ENCODE peak calls at places on chromosomes 7 and 10, in six cellular contexts. D is DND-41, J is PC-3, N is A549, F is IMR-90, T is OCI-LY7. K is an unnamed sample.

GRCh38 chr7:17302575-17303142 is 4.2 kb downstream of the AHR start:
- DNase-seq in D (no peak), J (peak; percentile 66), N (no peak), F (peak; percentile 18), T (no peak), K (peak; percentile 61)

GRCh38 chr7:13850185-13850752 is 139.2 kb downstream of the ETV1 start:
- DNase-seq in D (peak; percentile 73), J (peak; percentile 97), N (peak; percentile 31), F (peak; percentile 99), T (no peak), K (peak; percentile 98)

GRCh38 chr10:86968271-86968993 is at the start of gene ADIRF:
- DNase-seq in D (no peak), J (peak; percentile 70), N (no peak), F (no peak), T (no peak), K (peak; percentile 86)

GRCh38 chr10:83153714-83154113 is 985.6 kb upstream of the GHITM start:
- DNase-seq in D (no peak), J (no peak), N (no peak), F (no peak), T (no peak), K (no peak)

GRCh38 chr10:3491571-3491970 is 293.4 kb downstream of the KLF6 start:
- DNase-seq in D (no peak), J (no peak), N (no peak), F (no peak), T (no peak), K (no peak)

GRCh38 chr7:73894851-73895441 is 34.0 kb downstream of the TMEM270 start:
- DNase-seq in D (no peak), J (peak; percentile 82), N (peak; percentile 67), F (peak; percentile 96), T (no peak), K (peak; percentile 51)

GRCh38 chr7:28389504-28390385 is 22.6 kb upstream of the CREB5 start:
- DNase-seq in D (no peak), J (peak; percentile 83), N (peak; percentile 65), F (peak; percentile 79), T (peak; percentile 75), K (peak; percentile 58)

GRCh38 chr10:73094249-73094850 is 2.3 kb downstream of the P4HA1 start:
- DNase-seq in D (no peak), J (peak; percentile 59), N (peak; percentile 35), F (peak; percentile 19), T (peak; percentile 21), K (peak; percentile 26)

GRCh38 chr7:30027065-30027456 is 559 bp upstream of the FKBP14 start:
- DNase-seq in D (no peak), J (peak; percentile 76), N (peak; percentile 59), F (peak; percentile 57), T (peak; percentile 61), K (peak; percentile 77)

DNA sequence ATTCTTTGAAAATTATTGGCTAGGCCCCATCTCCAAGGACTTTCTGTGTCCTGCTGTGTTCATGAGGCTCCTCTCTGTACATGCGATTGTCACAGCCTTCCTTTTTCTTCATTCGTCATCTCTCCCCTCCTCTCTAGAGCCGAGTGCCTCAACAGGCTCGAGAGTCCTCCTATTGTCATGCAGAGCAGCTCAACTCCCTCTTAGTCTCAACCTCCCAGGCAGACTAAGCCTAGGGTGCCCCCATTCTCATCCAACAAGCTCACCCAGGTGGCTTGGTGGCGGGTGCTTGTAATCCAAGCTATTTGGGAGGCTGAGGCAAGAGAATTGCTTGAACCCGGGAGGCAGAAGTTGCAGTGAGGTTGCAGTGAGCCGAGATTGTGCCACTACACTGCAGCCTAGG is 35.1 kb upstream of the SAMD8 start:
- DNase-seq in D (no peak), J (no peak), N (no peak), F (no peak), T (no peak), K (no peak)
- TF ChIP-seq CTCF in D (no peak), J (no peak), N (no peak), F (no peak), T (no peak), K (no peak)

GRCh38 chr10:71750124-71750841 is 23.0 kb downstream of the VSIR start:
- DNase-seq in D (no peak), J (no peak), N (no peak), F (no peak), T (no peak), K (no peak)
- H3K4me1 ChIP-seq in D (peaks cover 62% of the 10 kb centered on the region), J (no peaks in the 10 kb centered on the region), N (peaks cover 15% of the 10 kb centered on the region), F (peaks cover 1% of the 10 kb centered on the region), T (peaks cover 89% of the 10 kb centered on the region), K (peaks cover 13% of the 10 kb centered on the region)

DNA sequence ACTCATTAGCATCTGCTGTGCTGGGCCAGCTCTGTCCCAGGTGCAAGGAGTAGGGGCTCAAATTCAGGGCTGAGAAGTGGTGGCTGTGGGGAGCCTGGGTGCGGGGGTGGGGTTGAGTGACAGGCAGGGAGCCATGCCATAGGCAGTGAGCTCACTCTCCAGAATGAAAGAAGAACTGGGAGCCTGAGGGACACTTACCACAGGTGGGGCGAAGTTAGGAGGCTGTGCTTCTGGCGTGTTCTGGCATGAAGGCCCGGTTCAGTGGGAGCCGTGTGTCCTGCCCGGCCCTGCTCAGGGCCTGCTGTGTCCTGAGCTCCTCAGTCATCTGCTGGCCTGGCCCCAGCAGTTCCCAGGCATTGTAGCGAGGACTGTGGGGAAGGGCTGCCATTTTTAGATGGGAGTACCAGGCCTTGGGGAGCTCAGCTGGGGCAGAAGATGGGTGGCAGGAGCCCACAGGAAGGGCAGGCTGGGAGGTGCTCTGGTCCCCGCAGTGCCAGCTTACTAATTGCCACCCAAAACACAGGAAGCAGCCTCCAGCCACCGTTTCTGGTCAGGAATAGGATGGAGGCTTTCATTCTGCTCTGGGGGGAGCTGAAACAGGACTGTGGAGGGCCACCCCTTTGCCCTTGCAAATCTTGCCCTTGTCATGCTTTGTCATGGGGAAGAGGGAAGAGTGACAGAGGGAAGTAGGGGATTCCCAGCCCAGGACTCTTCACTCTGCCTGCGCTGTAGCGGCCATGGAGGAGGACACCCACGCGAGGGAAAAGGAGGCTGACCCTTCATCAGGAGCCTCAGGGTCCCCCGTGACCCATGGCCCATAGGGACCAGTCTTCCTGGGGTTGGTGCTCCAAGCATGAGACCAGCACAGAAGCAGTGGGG is 62.2 kb downstream of the MKI67 start:
- DNase-seq in D (peak; percentile 83), J (no peak), N (no peak), F (no peak), T (no peak), K (peak; percentile 98)
- H3K4me2 ChIP-seq in D (peak overlapping the region; percentile 61), J (no peak overlapping the region), N (no peak overlapping the region), F (no peak overlapping the region), T (peak overlapping the region; percentile 74), K (peak overlapping the region; percentile 69)

GRCh38 chr7:45919947-45920542 is 1.0 kb downstream of the IGFBP3 start:
- DNase-seq in D (no peak), J (no peak), N (no peak), F (no peak), T (no peak), K (no peak)
- TF ChIP-seq CTCF in D (no peak), J (no peak), N (no peak), F (no peak), T (no peak), K (no peak)

DNA sequence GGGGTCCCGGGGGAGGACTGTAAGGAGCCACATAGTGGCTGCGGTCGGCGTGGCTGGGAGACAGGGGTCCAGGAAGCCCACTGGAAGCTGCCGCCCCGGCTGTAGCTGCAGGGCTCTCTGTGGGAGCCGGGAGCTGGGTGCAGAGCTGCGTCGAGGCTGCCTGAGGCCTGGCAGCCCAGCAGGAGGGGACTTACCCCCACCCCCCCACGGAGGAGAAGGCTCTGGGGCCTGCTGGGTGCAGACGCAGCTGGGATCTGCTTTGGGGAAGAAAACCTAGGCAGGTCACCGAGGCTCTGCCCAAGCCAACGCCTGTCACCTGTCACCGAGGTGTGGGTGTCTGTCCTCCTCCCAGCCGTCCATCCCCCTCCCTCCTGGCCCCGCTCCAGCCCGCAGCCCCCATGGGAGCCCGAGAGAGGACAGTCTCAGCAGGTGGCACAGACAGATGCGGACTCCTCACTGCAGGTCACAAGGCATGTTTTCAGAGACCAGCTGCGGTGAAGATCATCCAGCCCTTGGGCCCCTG is 25.2 kb downstream of the PWWP2B start:
- DNase-seq in D (no peak), J (no peak), N (no peak), F (no peak), T (peak; percentile 92), K (no peak)
- H3K4me1 ChIP-seq in D (no peaks in the 10 kb centered on the region), J (peaks cover 35% of the 10 kb centered on the region), N (peaks cover 47% of the 10 kb centered on the region), F (peaks cover 9% of the 10 kb centered on the region), T (peaks cover 63% of the 10 kb centered on the region), K (peaks cover 18% of the 10 kb centered on the region)

GRCh38 chr7:129851810-129852209 is 101.0 kb downstream of the UBE2H start:
- DNase-seq in D (no peak), J (no peak), N (no peak), F (no peak), T (no peak), K (no peak)

GRCh38 chr7:129855234-129855673 is 97.5 kb downstream of the UBE2H start:
- DNase-seq in D (no peak), J (peak; percentile 33), N (no peak), F (peak; percentile 98), T (no peak), K (no peak)

GRCh38 chr7:129853661-129854268 is 99.0 kb downstream of the UBE2H start:
- DNase-seq in D (no peak), J (peak; percentile 75), N (peak; percentile 27), F (no peak), T (no peak), K (peak; percentile 92)

GRCh38 chr7:129848436-129848835 is 104.3 kb downstream of the UBE2H start:
- DNase-seq in D (no peak), J (no peak), N (no peak), F (no peak), T (no peak), K (no peak)

GRCh38 chr7:129851174-129851573 is 101.6 kb downstream of the UBE2H start:
- DNase-seq in D (no peak), J (no peak), N (no peak), F (no peak), T (no peak), K (no peak)
- H3K4me2 ChIP-seq in D (no peak overlapping the region), J (no peak overlapping the region), N (no peak overlapping the region), F (no peak overlapping the region), T (no peak overlapping the region), K (no peak overlapping the region)

DNA sequence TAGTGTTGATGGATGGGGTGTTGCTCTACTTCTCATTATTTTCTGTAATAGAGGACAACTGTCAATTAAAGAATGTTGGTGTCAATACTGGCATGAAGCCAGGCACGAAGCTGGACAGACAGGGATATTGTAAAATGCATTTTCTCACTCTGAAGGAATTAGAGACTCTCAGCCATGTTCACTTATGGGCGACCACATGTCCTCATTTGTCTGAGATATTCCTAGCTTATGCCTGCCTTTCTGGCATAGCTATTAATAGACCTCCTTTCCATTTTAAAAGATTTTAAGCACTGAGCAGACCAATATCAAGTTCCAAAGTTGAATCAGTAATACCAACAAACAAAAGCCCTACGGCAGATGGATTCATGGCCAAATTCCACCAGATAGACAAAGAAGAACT is 589.9 kb downstream of the GRM8 start:
- DNase-seq in D (no peak), J (no peak), N (no peak), F (no peak), T (no peak), K (no peak)
- TF ChIP-seq CTCF in D (no peak), J (no peak), N (no peak), F (no peak), T (no peak), K (no peak)

K was measured in mammary epithelial cell.